ENCODE peak calls at places on chromosome 3, in six cellular contexts. J, N, E, D, K and L are unnamed samples.

GRCh38 chr3:126948980-126949535 is 33.9 kb upstream of the PLXNA1 start:
- DNase-seq in J (no peak), N (no peak), E (no peak), D (no peak), K (no peak), L (no peak)

GRCh38 chr3:197463279-197463678 is 92.5 kb downstream of the BDH1 start:
- DNase-seq in J (no peak), N (peak; percentile 33), E (no peak), D (no peak), K (no peak), L (no peak)

GRCh38 chr3:152941825-152942224 is 106.9 kb downstream of the P2RY1 start:
- DNase-seq in J (no peak), N (no peak), E (no peak), D (no peak), K (no peak), L (no peak)

GRCh38 chr3:159560214-159561004 is 428.2 kb upstream of the IL12A start:
- DNase-seq in J (no peak), N (no peak), E (no peak), D (no peak), K (no peak), L (no peak)

GRCh38 chr3:18745472-18745871 is 320.3 kb upstream of the SATB1 start:
- DNase-seq in J (no peak), N (no peak), E (no peak), D (no peak), K (no peak), L (no peak)

GRCh38 chr3:102124301-102125158 is 275.2 kb downstream of the NFKBIZ start:
- DNase-seq in J (peak; percentile 22), N (peak; percentile 45), E (peak; percentile 94), D (no peak), K (no peak), L (no peak)

GRCh38 chr3:183272792-183273191 is 19.7 kb downstream of the B3GNT5 start:
- DNase-seq in J (no peak), N (no peak), E (no peak), D (no peak), K (no peak), L (no peak)

GRCh38 chr3:116440196-116440595 is 5.1 kb downstream of the LSAMP start:
- DNase-seq in J (peak; percentile 76), N (no peak), E (peak; percentile 41), D (no peak), K (no peak), L (peak; percentile 39)

GRCh38 chr3:149174901-149175300 is 45.5 kb downstream of the HPS3 start:
- DNase-seq in J (no peak), N (no peak), E (no peak), D (no peak), K (no peak), L (no peak)

GRCh38 chr3:138861755-138862333 is 27.1 kb upstream of the PIK3CB start:
- DNase-seq in J (peak; percentile 88), N (peak; percentile 55), E (peak; percentile 84), D (no peak), K (no peak), L (no peak)

GRCh38 chr3:81758275-81758674 is 3.2 kb downstream of the GBE1 start:
- DNase-seq in J (peak; percentile 51), N (peak; percentile 61), E (no peak), D (no peak), K (no peak), L (no peak)

GRCh38 chr3:152961323-152961722 is 126.4 kb downstream of the P2RY1 start:
- DNase-seq in J (no peak), N (no peak), E (peak; percentile 34), D (no peak), K (peak; percentile 35), L (no peak)

GRCh38 chr3:125214738-125215137 is 2.2 kb upstream of the SLC12A8 start:
- DNase-seq in J (no peak), N (peak; percentile 44), E (no peak), D (no peak), K (no peak), L (no peak)
- TF ChIP-seq CTCF in J (no peak), N (no peak), E (no peak), D (no peak), K (no peak), L (no peak)

GRCh38 chr3:154745925-154746324 is 315.9 kb upstream of the GPR149 start:
- DNase-seq in J (no peak), N (no peak), E (no peak), D (no peak), K (no peak), L (no peak)
- TF ChIP-seq CTCF in J (peak; percentile 48), N (no peak), E (peak; percentile 45), D (no peak), K (no peak), L (peak; percentile 3)

DNA sequence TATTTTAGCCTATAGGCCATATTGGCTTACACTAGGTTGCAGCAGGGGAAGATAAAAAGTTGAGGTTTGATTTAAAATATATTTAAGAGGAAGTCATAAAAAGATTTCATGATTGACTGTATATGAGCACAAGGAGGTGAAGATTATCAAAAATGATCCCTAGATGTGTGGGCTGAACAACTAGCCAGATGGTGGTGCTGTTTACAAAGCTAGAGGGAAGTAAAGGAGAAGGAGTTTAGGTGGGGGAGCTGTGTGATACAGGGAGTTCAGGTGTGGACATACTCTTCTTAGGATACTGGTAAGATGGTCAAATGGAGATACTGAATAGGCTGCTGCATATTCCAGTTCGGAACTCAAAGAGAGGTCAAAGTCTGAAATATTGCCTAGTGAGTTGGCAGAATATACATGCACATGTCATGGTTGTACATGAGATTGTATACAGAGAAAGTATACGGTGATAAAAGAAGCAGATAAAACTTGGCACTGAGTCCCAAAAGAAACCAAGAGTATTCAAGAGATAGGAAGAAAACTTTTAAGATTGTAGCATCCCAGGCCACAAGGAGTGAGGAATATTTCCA is 727.8 kb downstream of the NLGN1 start:
- DNase-seq in J (peak; percentile 43), N (peak; percentile 43), E (peak; percentile 12), D (no peak), K (no peak), L (peak; percentile 15)
- TF ChIP-seq CTCF in J (peak; percentile 82), N (peak; percentile 84), E (peak; percentile 52), D (no peak), K (no peak), L (peak; percentile 78)

GRCh38 chr3:15426579-15427118 is 695 bp downstream of the METTL6 start:
- DNase-seq in J (no peak), N (no peak), E (no peak), D (no peak), K (no peak), L (no peak)

GRCh38 chr3:15427981-15428380 is 583 bp downstream of the EAF1 start:
- DNase-seq in J (no peak), N (no peak), E (no peak), D (no peak), K (no peak), L (no peak)

GRCh38 chr3:15429080-15429479 is 1.7 kb downstream of the EAF1 start:
- DNase-seq in J (no peak), N (no peak), E (no peak), D (no peak), K (no peak), L (no peak)

GRCh38 chr3:15428539-15428938 is 1.1 kb downstream of the EAF1 start:
- DNase-seq in J (peak; percentile 83), N (peak; percentile 88), E (peak; percentile 90), D (no peak), K (no peak), L (no peak)

GRCh38 chr3:15427182-15427880 is at the start of the genes EAF1 and METTL6:
- DNase-seq in J (peak; percentile 68), N (peak; percentile 68), E (peak; percentile 73), D (peak; percentile 51), K (peak; percentile 94), L (peak; percentile 37)
- TF ChIP-seq CTCF in J (peak; percentile 29), N (peak; percentile 36), E (peak; percentile 22), D (no peak), K (no peak), L (peak; percentile 32)

GRCh38 chr3:40103829-40104228 is 205.7 kb upstream of the EIF1B start:
- DNase-seq in J (no peak), N (no peak), E (no peak), D (no peak), K (no peak), L (no peak)
- TF ChIP-seq CTCF in J (no peak), N (no peak), E (no peak), D (no peak), K (no peak), L (no peak)

DNA sequence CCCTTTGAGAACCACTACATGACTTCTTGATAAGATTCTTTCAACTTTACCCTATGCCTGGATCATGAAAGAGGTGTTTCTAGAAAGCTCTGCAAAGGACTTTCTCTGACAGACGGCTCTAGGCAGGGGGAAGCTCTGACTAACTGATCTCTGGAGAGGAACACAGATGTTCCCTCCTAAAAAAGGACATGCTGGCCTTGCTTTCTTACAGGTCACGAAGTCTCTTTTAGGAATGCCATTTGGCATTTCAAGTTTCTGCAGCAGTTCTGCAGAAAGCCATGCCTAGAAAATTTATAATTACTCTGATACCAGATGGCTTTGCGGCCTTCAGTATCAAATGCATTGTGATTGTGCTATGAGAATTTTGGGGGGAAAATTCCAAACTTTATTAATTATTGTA is 275.4 kb upstream of the CTDSPL start:
- DNase-seq in J (no peak), N (no peak), E (no peak), D (no peak), K (no peak), L (no peak)
- TF ChIP-seq CTCF in J (no peak), N (no peak), E (no peak), D (no peak), K (no peak), L (no peak)

DNA sequence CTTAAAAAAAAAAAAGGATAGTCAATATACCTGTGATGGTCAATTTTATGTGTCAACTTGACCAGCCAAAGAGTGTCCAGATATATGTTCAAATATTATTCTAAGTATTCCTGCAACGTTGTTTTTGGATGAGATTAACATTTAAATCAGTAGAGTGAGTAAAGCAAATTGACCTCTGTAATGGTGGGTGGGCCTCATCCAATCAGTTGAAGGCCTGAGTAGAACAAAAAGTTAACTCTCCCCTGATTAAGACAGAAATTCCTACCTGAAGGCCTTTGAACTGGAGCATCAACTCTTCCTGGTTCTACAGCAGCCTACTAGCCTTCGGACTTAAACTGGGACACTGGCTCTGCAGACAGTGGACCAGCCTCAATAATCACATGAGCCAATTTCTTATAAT is 154.1 kb downstream of the FGF12 start:
- DNase-seq in J (no peak), N (no peak), E (no peak), D (no peak), K (no peak), L (no peak)
- TF ChIP-seq CTCF in J (no peak), N (no peak), E (no peak), D (no peak), K (no peak), L (no peak)

GRCh38 chr3:114827495-114827894 is 319.6 kb downstream of the ZBTB20 start:
- DNase-seq in J (peak; percentile 19), N (peak; percentile 20), E (peak; percentile 18), D (no peak), K (peak; percentile 4), L (no peak)
- TF ChIP-seq CTCF in J (peak; percentile 71), N (peak; percentile 79), E (peak; percentile 60), D (no peak), K (peak; percentile 82), L (peak; percentile 70)

GRCh38 chr3:160999268-160999667 is 105.9 kb downstream of the B3GALNT1 start:
- DNase-seq in J (peak; percentile 0), N (no peak), E (peak; percentile 55), D (no peak), K (no peak), L (no peak)
- TF ChIP-seq CTCF in J (no peak), N (no peak), E (no peak), D (no peak), K (no peak), L (no peak)